ENCODE peak calls at places on chromosomes 3 and 15, in six cellular contexts. Y, V, I, C, B and L are unnamed samples.

GRCh38 chr15:69914960-69915359 is 182.8 kb downstream of the TLE3 start:
- DNase-seq in Y (no peak), V (no peak), I (no peak), C (no peak), B (no peak), L (no peak)

GRCh38 chr15:78325092-78325843 is 14.9 kb upstream of the CRABP1 start:
- DNase-seq in Y (no peak), V (no peak), I (peak; percentile 60), C (peak; percentile 21), B (no peak), L (no peak)

GRCh38 chr3:123610331-123610730 is 25.5 kb upstream of the HACD2 start:
- DNase-seq in Y (no peak), V (no peak), I (no peak), C (no peak), B (no peak), L (no peak)

GRCh38 chr15:31352283-31352880 is 25.7 kb downstream of the KLF13 start:
- DNase-seq in Y (no peak), V (no peak), I (no peak), C (peak; percentile 71), B (no peak), L (no peak)

GRCh38 chr3:126450219-126450618 is 25.5 kb downstream of the ZXDC start:
- DNase-seq in Y (no peak), V (peak; percentile 31), I (no peak), C (no peak), B (no peak), L (no peak)

GRCh38 chr3:125513490-125514115 is 6.4 kb downstream of the SNX4 start:
- DNase-seq in Y (no peak), V (no peak), I (no peak), C (no peak), B (no peak), L (no peak)

GRCh38 chr3:141077631-141078030 is 26.5 kb downstream of the SPSB4 start:
- DNase-seq in Y (no peak), V (no peak), I (no peak), C (no peak), B (no peak), L (no peak)

GRCh38 chr15:39657714-39658113 is 76.8 kb downstream of the THBS1 start:
- DNase-seq in Y (no peak), V (no peak), I (peak; percentile 84), C (no peak), B (peak; percentile 34), L (no peak)

GRCh38 chr3:39383913-39384664 is 919 bp downstream of the SLC25A38 start:
- DNase-seq in Y (peak; percentile 98), V (peak; percentile 99), I (peak; percentile 83), C (peak; percentile 95), B (peak; percentile 94), L (no peak)

GRCh38 chr3:169325821-169326220 is 337.7 kb downstream of the MECOM start:
- DNase-seq in Y (no peak), V (no peak), I (no peak), C (no peak), B (no peak), L (no peak)

DNA sequence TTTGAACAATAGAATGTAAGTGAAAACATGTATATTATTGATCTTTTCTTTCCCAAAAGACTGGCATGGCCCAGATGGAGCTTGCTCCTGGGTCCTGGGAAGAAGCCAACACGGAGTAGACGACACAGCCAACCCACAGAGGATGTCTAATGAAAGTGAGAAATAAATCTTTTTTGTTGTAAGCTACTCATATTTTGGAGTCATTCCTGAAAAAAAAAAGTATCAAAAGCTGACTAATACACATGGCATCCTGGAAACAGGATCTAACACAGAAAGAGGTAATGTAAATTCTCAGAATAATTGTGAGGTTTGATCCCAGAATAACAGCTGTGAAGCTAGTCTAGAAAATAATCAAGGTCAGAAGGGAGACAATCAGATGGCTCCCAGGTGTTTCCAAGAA is 12.6 kb upstream of the FRMD5 start:
- DNase-seq in Y (no peak), V (no peak), I (peak; percentile 89), C (no peak), B (peak; percentile 79), L (no peak)
- H3K27ac ChIP-seq in Y (peak overlapping the region; percentile 61), V (no peak overlapping the region), I (peak overlapping the region; percentile 49), C (no peak overlapping the region), B (peak overlapping the region; percentile 80), L (no peak overlapping the region)

GRCh38 chr3:112640333-112640863 is 545 bp downstream of the CCDC80 start:
- DNase-seq in Y (peak; percentile 46), V (no peak), I (peak; percentile 85), C (no peak), B (peak; percentile 73), L (no peak)

GRCh38 chr3:112643621-112644236 is 2.8 kb upstream of the CCDC80 start:
- DNase-seq in Y (no peak), V (no peak), I (no peak), C (no peak), B (no peak), L (no peak)

GRCh38 chr3:112642912-112643506 is 2.1 kb upstream of the CCDC80 start:
- DNase-seq in Y (peak; percentile 88), V (peak; percentile 78), I (peak; percentile 78), C (peak; percentile 87), B (peak; percentile 84), L (peak; percentile 77)

GRCh38 chr3:112639451-112640332 is 1.3 kb downstream of the CCDC80 start:
- DNase-seq in Y (no peak), V (no peak), I (no peak), C (no peak), B (no peak), L (no peak)

DNA sequence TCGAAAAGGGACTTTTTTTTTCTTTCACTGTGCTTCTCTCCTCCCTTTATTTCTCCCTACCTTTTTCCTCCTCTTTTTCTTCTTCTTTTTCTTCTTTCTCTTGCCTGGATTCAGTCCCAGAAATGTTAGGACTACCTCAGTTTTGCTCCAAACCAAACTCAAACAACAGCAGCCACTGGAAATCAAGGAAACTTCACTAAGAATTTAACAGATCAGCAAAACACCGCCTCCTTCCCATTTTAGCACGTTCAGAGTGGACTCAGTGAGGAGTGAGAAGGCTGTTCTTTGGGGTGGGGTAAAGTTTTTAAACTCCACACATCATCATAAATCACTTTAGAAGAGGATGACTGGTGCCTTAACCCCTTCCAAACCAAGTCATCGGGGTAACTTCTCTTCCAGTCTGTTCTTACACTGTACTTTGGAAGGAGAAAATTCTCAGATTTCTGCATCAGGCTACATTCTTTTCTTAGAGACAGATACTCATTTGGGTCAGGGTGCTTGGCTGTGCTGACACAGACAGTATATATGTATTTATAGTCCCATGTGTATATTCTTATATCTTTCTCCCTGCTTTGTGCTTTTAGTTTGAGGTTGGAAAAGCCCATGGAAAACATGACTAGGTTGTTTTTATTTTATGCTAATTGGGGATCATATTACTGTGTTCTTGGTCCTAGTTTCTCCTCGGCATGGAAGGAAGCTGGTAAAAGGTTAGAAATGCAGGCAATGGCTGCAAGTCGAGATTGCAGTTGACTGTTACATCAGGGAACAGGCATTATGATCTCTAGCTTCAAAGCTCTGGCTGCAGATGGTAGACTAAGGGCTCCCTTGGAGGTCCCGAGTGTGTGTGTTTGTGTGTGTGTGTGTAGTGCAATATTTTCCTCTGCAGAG is at the start of gene CCDC80:
- DNase-seq in Y (peak; percentile 75), V (no peak), I (peak; percentile 96), C (no peak), B (peak; percentile 92), L (no peak)
- H3K27ac ChIP-seq in Y (peak within 1 kb of the TSS; percentile 90), V (peak within 1 kb of the TSS; percentile 65), I (peak within 1 kb of the TSS; percentile 95), C (peak within 1 kb of the TSS; percentile 90), B (no peak within 1 kb of the TSS), L (no peak within 1 kb of the TSS)

GRCh38 chr3:188259611-188260010 is 105.7 kb downstream of the LPP start:
- DNase-seq in Y (no peak), V (no peak), I (no peak), C (no peak), B (no peak), L (no peak)

GRCh38 chr3:188262913-188263683 is 109.1 kb downstream of the LPP start:
- DNase-seq in Y (no peak), V (no peak), I (peak; percentile 94), C (peak; percentile 62), B (peak; percentile 84), L (peak; percentile 50)

GRCh38 chr3:188261011-188261410 is 107.1 kb downstream of the LPP start:
- DNase-seq in Y (no peak), V (no peak), I (no peak), C (no peak), B (no peak), L (no peak)

GRCh38 chr3:188264231-188265213 is 110.6 kb downstream of the LPP start:
- DNase-seq in Y (no peak), V (no peak), I (peak; percentile 69), C (peak; percentile 44), B (no peak), L (no peak)

GRCh38 chr3:188262488-188262887 is 108.5 kb downstream of the LPP start:
- DNase-seq in Y (no peak), V (no peak), I (no peak), C (no peak), B (no peak), L (no peak)
- H3K27ac ChIP-seq in Y (peak overlapping the region; percentile 84), V (peak overlapping the region; percentile 38), I (peak overlapping the region; percentile 97), C (peak overlapping the region; percentile 86), B (no peak overlapping the region), L (peak overlapping the region; percentile 94)

DNA sequence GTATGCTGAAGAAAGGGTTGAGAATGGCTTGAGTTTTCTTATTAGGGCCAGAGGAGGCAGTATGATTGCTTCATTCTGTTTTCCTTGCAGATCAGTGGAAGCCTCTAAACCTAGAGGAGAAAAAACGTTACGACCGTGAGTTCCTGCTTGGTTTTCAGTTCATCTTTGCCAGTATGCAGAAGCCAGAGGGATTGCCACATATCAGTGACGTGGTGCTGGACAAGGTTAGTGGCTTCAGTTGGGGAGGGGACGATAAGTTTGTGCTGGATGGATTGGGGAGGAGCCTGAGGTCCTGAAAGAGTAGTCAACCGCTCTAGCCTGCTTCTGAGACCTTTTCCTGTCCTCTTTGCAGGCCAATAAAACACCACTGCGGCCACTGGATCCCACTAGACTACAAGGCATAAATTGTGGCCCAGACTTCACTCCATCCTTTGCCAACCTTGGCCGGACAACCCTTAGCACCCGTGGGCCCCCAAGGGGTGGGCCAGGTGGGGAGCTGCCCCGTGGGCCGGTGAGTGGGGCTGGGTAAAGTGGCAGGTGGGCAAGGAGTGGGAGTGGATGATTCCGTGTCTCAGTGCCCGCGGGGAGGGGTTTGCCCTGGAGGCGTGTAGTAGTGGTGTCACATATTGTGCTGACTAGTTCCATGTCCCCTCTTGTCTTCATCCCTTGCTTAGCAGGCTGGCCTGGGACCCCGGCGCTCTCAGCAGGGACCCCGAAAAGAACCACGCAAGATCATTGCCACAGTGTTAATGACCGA is 8.5 kb downstream of the EIF4G1 start:
- DNase-seq in Y (no peak), V (no peak), I (no peak), C (no peak), B (no peak), L (no peak)
- H3K27ac ChIP-seq in Y (no peak overlapping the region), V (peak overlapping the region; percentile 1), I (no peak overlapping the region), C (peak overlapping the region; percentile 92), B (peak overlapping the region; percentile 26), L (peak overlapping the region; percentile 21)